ENCODE peak calls at places on chromosomes 12 and 14, in ten cellular contexts. L, A, W, P, C, H, E, I, V and K are unnamed samples.
A peak's percentile ranks its signal among the peaks of the same experiment; 100 is the strongest.

GRCh38 chr14:69260979-69261605 is 1.1 kb downstream of the GALNT16 start:
- DNase-seq in L (peak; percentile 83), A (no peak), W (no peak), P (peak; percentile 25), C (no peak), H (no peak), E (no peak), I (peak; percentile 33), V (peak; percentile 67), K (no peak)

GRCh38 chr14:98634043-98634820 is 637.8 kb downstream of the BCL11B start:
- DNase-seq in L (no peak), A (no peak), W (no peak), P (no peak), C (no peak), H (no peak), E (no peak), I (no peak), V (no peak), K (no peak)

GRCh38 chr14:45757655-45758054 is 504.7 kb upstream of the MIS18BP1 start:
- DNase-seq in L (no peak), A (no peak), W (no peak), P (no peak), C (no peak), H (no peak), E (no peak), I (no peak), V (no peak), K (peak; percentile 3)

GRCh38 chr12:96402061-96402460 is 1.8 kb upstream of the CDK17 start:
- DNase-seq in L (no peak), A (no peak), W (no peak), P (no peak), C (no peak), H (no peak), E (no peak), I (no peak), V (no peak), K (no peak)

GRCh38 chr12:20423557-20423956 is 55.2 kb downstream of the PDE3A start:
- DNase-seq in L (no peak), A (no peak), W (no peak), P (no peak), C (no peak), H (no peak), E (no peak), I (no peak), V (no peak), K (no peak)

GRCh38 chr12:87142346-87142745 is 886.2 kb upstream of the MGAT4C start:
- DNase-seq in L (no peak), A (no peak), W (peak; percentile 45), P (no peak), C (no peak), H (no peak), E (no peak), I (no peak), V (no peak), K (no peak)

GRCh38 chr12:46233418-46233817 is 35.4 kb downstream of the SLC38A1 start:
- DNase-seq in L (no peak), A (no peak), W (no peak), P (no peak), C (no peak), H (no peak), E (no peak), I (no peak), V (no peak), K (no peak)

GRCh38 chr14:76883437-76883836 is 57.2 kb downstream of the LRRC74A start:
- DNase-seq in L (no peak), A (no peak), W (no peak), P (no peak), C (no peak), H (no peak), E (no peak), I (no peak), V (no peak), K (no peak)

GRCh38 chr14:89185919-89186849 is 230.8 kb downstream of the FOXN3 start:
- DNase-seq in L (no peak), A (no peak), W (peak; percentile 61), P (peak; percentile 85), C (no peak), H (peak; percentile 63), E (peak; percentile 23), I (peak; percentile 81), V (peak; percentile 69), K (no peak)

GRCh38 chr14:69090187-69090789 is 62.6 kb downstream of the DCAF5 start:
- DNase-seq in L (no peak), A (no peak), W (peak; percentile 34), P (peak; percentile 64), C (no peak), H (peak; percentile 61), E (no peak), I (no peak), V (no peak), K (no peak)

GRCh38 chr14:100844082-100844408 is 18.1 kb downstream of the MEG3 start:
- DNase-seq in L (peak; percentile 35), A (no peak), W (no peak), P (no peak), C (peak; percentile 25), H (no peak), E (no peak), I (no peak), V (no peak), K (no peak)

GRCh38 chr14:92503756-92504491 is 9.7 kb upstream of the RIN3 start:
- DNase-seq in L (no peak), A (no peak), W (peak; percentile 61), P (peak; percentile 88), C (no peak), H (peak; percentile 57), E (no peak), I (peak; percentile 78), V (peak; percentile 12), K (peak; percentile 13)

GRCh38 chr14:50550294-50550693 is 9.7 kb upstream of the ATL1 start:
- DNase-seq in L (no peak), A (no peak), W (no peak), P (no peak), C (no peak), H (no peak), E (no peak), I (no peak), V (no peak), K (no peak)

GRCh38 chr14:100522616-100523021 is 64.6 kb downstream of the BEGAIN start:
- DNase-seq in L (no peak), A (no peak), W (no peak), P (peak; percentile 16), C (peak; percentile 40), H (no peak), E (no peak), I (peak; percentile 10), V (no peak), K (no peak)

GRCh38 chr12:95385246-95385645 is 88.7 kb upstream of the METAP2 start:
- DNase-seq in L (no peak), A (no peak), W (peak; percentile 54), P (peak; percentile 57), C (no peak), H (peak; percentile 60), E (no peak), I (peak; percentile 18), V (peak; percentile 67), K (no peak)
- H3K4me3 ChIP-seq in L (no peak overlapping the region), A (no peak overlapping the region), W (peak overlapping the region; percentile 20), P (peak overlapping the region; percentile 66), C (no peak overlapping the region), H (peak overlapping the region; percentile 50), E (no peak overlapping the region), I (no peak overlapping the region), V (peak overlapping the region; percentile 60), K (no peak overlapping the region)

GRCh38 chr12:112948806-112949205 is 10.5 kb downstream of the OAS3 start:
- DNase-seq in L (no peak), A (no peak), W (no peak), P (no peak), C (no peak), H (no peak), E (no peak), I (no peak), V (no peak), K (no peak)
- H3K4me3 ChIP-seq in L (no peak overlapping the region), A (no peak overlapping the region), W (no peak overlapping the region), P (no peak overlapping the region), C (no peak overlapping the region), H (no peak overlapping the region), E (no peak overlapping the region), I (no peak overlapping the region), V (no peak overlapping the region), K (no peak overlapping the region)

GRCh38 chr12:121718653-121719239 is 6.2 kb downstream of the TMEM120B start:
- DNase-seq in L (no peak), A (no peak), W (no peak), P (no peak), C (no peak), H (no peak), E (no peak), I (no peak), V (peak; percentile 52), K (no peak)
- H3K4me3 ChIP-seq in L (no peak overlapping the region), A (no peak overlapping the region), W (no peak overlapping the region), P (no peak overlapping the region), C (no peak overlapping the region), H (no peak overlapping the region), E (no peak overlapping the region), I (no peak overlapping the region), V (no peak overlapping the region), K (no peak overlapping the region)

GRCh38 chr14:30874120-30874998 is at the start of gene COCH:
- DNase-seq in L (peak; percentile 77), A (no peak), W (no peak), P (peak; percentile 16), C (peak; percentile 51), H (no peak), E (no peak), I (no peak), V (peak; percentile 50), K (no peak)

GRCh38 chr14:30875788-30876053 is 1.4 kb downstream of the COCH start:
- DNase-seq in L (no peak), A (no peak), W (no peak), P (no peak), C (no peak), H (no peak), E (no peak), I (no peak), V (no peak), K (no peak)

GRCh38 chr14:30872602-30873001 is 1.8 kb upstream of the COCH start:
- DNase-seq in L (no peak), A (no peak), W (no peak), P (no peak), C (no peak), H (no peak), E (no peak), I (no peak), V (no peak), K (no peak)

GRCh38 chr14:30874999-30875787 is 834 bp downstream of the COCH start:
- DNase-seq in L (peak; percentile 71), A (no peak), W (no peak), P (peak; percentile 10), C (peak; percentile 50), H (no peak), E (no peak), I (no peak), V (peak; percentile 52), K (no peak)

DNA sequence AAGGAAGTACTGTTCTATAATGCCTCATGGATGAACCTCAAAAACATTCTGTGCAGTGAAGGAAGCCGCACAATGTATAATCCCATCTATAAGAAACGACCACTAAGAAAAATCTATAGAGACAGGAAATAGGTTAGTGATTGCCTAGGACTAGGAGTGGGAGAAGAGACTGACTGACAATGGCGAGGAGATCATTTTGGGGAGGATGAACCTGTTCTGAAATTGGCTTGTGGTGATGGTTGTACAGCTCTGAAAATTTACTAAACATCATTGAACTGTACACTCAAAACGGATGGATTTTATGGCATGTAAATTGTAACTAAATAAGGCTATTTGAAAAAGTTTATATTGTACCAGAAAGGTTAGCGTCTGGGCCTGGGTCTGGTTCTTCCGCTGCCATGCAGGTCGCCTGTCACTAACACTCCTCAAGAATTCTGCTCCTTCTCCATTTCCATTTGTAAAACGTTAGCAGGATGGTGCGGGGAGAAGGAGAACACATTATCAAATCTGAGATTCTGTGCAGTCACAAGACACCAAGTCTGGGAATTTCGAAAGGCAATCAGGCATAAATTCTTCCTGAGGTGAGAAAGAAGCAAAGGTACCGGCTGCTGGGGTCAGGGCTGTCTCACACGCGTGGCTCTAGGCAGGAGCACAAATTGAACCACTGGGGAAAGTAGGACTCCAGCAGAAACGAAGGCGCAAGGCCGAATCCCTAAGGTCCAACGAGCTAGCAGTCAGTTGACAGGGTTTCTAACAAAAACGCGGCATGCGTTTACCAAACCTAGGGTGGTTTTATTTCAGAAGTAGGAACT is 845 bp upstream of the COCH start:
- DNase-seq in L (no peak), A (no peak), W (no peak), P (no peak), C (no peak), H (no peak), E (no peak), I (no peak), V (no peak), K (no peak)
- H3K4me3 ChIP-seq in L (peak overlapping the region; percentile 88), A (peak overlapping the region; percentile 58), W (no peak overlapping the region), P (no peak overlapping the region), C (no peak overlapping the region), H (no peak overlapping the region), E (peak overlapping the region; percentile 12), I (peak overlapping the region; percentile 33), V (peak overlapping the region; percentile 75), K (peak overlapping the region; percentile 55)